ENCODE peak calls at places on chromosomes 12 and 14, in ten cellular contexts. One of them, this sample, is unnamed.

GRCh38 chr12:59737725-59738463 is 142.1 kb downstream of the SLC16A7 start:
- DNase-seq in HTR-8/SVneo: no peak
- DNase-seq in T-cell: no peak
- DNase-seq in stimulated activated CD4-positive, alpha-beta T cell treated with anti-CD3 and anti-CD28 coated beads, Interleukin-12 subunit alpha, Interleukin-12 subunit beta, amount 100 ng/mL, for 4 hours: no peak
- DNase-seq in foreskin fibroblast: peak
- DNase-seq in activated CD8-positive, alpha-beta T cell treated with anti-CD3 and anti-CD28 coated beads, Interleukin-2, amount 10 ng/mL, durations not matched to agents 7 days and 5 days: no peak
- DNase-seq in NCI-H1092 treated with DMSO at 0.1 percent for 48 hours: no peak
- DNase-seq in cardiac fibroblast: peak
- DNase-seq in NCI-H1694: no peak
- DNase-seq in fibroblast of mammary gland: peak
- DNase-seq in this sample: no peak

GRCh38 chr12:98771811-98772752 is 127.0 kb downstream of the APAF1 start:
- DNase-seq in stimulated activated CD4-positive, alpha-beta T cell treated with anti-CD3 and anti-CD28 coated beads, Interleukin-12 subunit alpha, Interleukin-12 subunit beta, amount 100 ng/mL, for 4 hours: no peak
- DNase-seq in NCI-H1092 treated with DMSO at 0.1 percent for 48 hours: no peak
- DNase-seq in cardiac fibroblast: no peak
- DNase-seq in activated CD8-positive, alpha-beta T cell treated with anti-CD3 and anti-CD28 coated beads, Interleukin-2, amount 10 ng/mL, durations not matched to agents 7 days and 5 days: no peak
- DNase-seq in fibroblast of mammary gland: no peak
- DNase-seq in T-cell: no peak
- DNase-seq in NCI-H1694: no peak
- DNase-seq in HTR-8/SVneo: no peak
- DNase-seq in foreskin fibroblast: no peak
- DNase-seq in this sample: no peak

GRCh38 chr12:100919116-100919515 is 124.5 kb downstream of the ANO4 start:
- DNase-seq in cardiac fibroblast: no peak
- DNase-seq in foreskin fibroblast: no peak
- DNase-seq in T-cell: no peak
- DNase-seq in NCI-H1694: no peak
- DNase-seq in NCI-H1092 treated with DMSO at 0.1 percent for 48 hours: no peak
- DNase-seq in activated CD8-positive, alpha-beta T cell treated with anti-CD3 and anti-CD28 coated beads, Interleukin-2, amount 10 ng/mL, durations not matched to agents 7 days and 5 days: no peak
- DNase-seq in stimulated activated CD4-positive, alpha-beta T cell treated with anti-CD3 and anti-CD28 coated beads, Interleukin-12 subunit alpha, Interleukin-12 subunit beta, amount 100 ng/mL, for 4 hours: no peak
- DNase-seq in HTR-8/SVneo: no peak
- DNase-seq in fibroblast of mammary gland: peak
- DNase-seq in this sample: no peak

GRCh38 chr14:101474563-101475467 is 86.5 kb upstream of the DIO3 start:
- DNase-seq in activated CD8-positive, alpha-beta T cell treated with anti-CD3 and anti-CD28 coated beads, Interleukin-2, amount 10 ng/mL, durations not matched to agents 7 days and 5 days: no peak
- DNase-seq in stimulated activated CD4-positive, alpha-beta T cell treated with anti-CD3 and anti-CD28 coated beads, Interleukin-12 subunit alpha, Interleukin-12 subunit beta, amount 100 ng/mL, for 4 hours: no peak
- DNase-seq in cardiac fibroblast: no peak
- DNase-seq in foreskin fibroblast: no peak
- DNase-seq in fibroblast of mammary gland: no peak
- DNase-seq in NCI-H1694: no peak
- DNase-seq in HTR-8/SVneo: no peak
- DNase-seq in NCI-H1092 treated with DMSO at 0.1 percent for 48 hours: no peak
- DNase-seq in T-cell: no peak
- DNase-seq in this sample: no peak

GRCh38 chr12:76490763-76491162 is 68.8 kb downstream of the OSBPL8 start:
- DNase-seq in T-cell: no peak
- DNase-seq in HTR-8/SVneo: no peak
- DNase-seq in cardiac fibroblast: no peak
- DNase-seq in stimulated activated CD4-positive, alpha-beta T cell treated with anti-CD3 and anti-CD28 coated beads, Interleukin-12 subunit alpha, Interleukin-12 subunit beta, amount 100 ng/mL, for 4 hours: no peak
- DNase-seq in NCI-H1694: no peak
- DNase-seq in activated CD8-positive, alpha-beta T cell treated with anti-CD3 and anti-CD28 coated beads, Interleukin-2, amount 10 ng/mL, durations not matched to agents 7 days and 5 days: no peak
- DNase-seq in foreskin fibroblast: no peak
- DNase-seq in NCI-H1092 treated with DMSO at 0.1 percent for 48 hours: no peak
- DNase-seq in fibroblast of mammary gland: no peak
- DNase-seq in this sample: no peak

GRCh38 chr12:989051-989450 is 2.0 kb upstream of the ERC1 start:
- DNase-seq in NCI-H1694: no peak
- DNase-seq in foreskin fibroblast: no peak
- DNase-seq in stimulated activated CD4-positive, alpha-beta T cell treated with anti-CD3 and anti-CD28 coated beads, Interleukin-12 subunit alpha, Interleukin-12 subunit beta, amount 100 ng/mL, for 4 hours: no peak
- DNase-seq in activated CD8-positive, alpha-beta T cell treated with anti-CD3 and anti-CD28 coated beads, Interleukin-2, amount 10 ng/mL, durations not matched to agents 7 days and 5 days: no peak
- DNase-seq in fibroblast of mammary gland: no peak
- DNase-seq in T-cell: no peak
- DNase-seq in HTR-8/SVneo: no peak
- DNase-seq in cardiac fibroblast: no peak
- DNase-seq in NCI-H1092 treated with DMSO at 0.1 percent for 48 hours: peak
- DNase-seq in this sample: no peak

GRCh38 chr12:31629756-31630732 is 29.4 kb upstream of the ETFBKMT start:
- DNase-seq in HTR-8/SVneo: no peak
- DNase-seq in stimulated activated CD4-positive, alpha-beta T cell treated with anti-CD3 and anti-CD28 coated beads, Interleukin-12 subunit alpha, Interleukin-12 subunit beta, amount 100 ng/mL, for 4 hours: no peak
- DNase-seq in NCI-H1694: no peak
- DNase-seq in cardiac fibroblast: peak
- DNase-seq in foreskin fibroblast: peak
- DNase-seq in activated CD8-positive, alpha-beta T cell treated with anti-CD3 and anti-CD28 coated beads, Interleukin-2, amount 10 ng/mL, durations not matched to agents 7 days and 5 days: no peak
- DNase-seq in T-cell: no peak
- DNase-seq in fibroblast of mammary gland: peak
- DNase-seq in NCI-H1092 treated with DMSO at 0.1 percent for 48 hours: no peak
- DNase-seq in this sample: no peak

GRCh38 chr12:85531345-85531744 is 251.3 kb downstream of the ALX1 start:
- DNase-seq in foreskin fibroblast: no peak
- DNase-seq in cardiac fibroblast: no peak
- DNase-seq in fibroblast of mammary gland: no peak
- DNase-seq in HTR-8/SVneo: no peak
- DNase-seq in T-cell: no peak
- DNase-seq in NCI-H1694: no peak
- DNase-seq in activated CD8-positive, alpha-beta T cell treated with anti-CD3 and anti-CD28 coated beads, Interleukin-2, amount 10 ng/mL, durations not matched to agents 7 days and 5 days: no peak
- DNase-seq in stimulated activated CD4-positive, alpha-beta T cell treated with anti-CD3 and anti-CD28 coated beads, Interleukin-12 subunit alpha, Interleukin-12 subunit beta, amount 100 ng/mL, for 4 hours: no peak
- DNase-seq in NCI-H1092 treated with DMSO at 0.1 percent for 48 hours: no peak
- DNase-seq in this sample: no peak

GRCh38 chr12:1083086-1083887 is 92.3 kb downstream of the ERC1 start:
- DNase-seq in fibroblast of mammary gland: peak
- DNase-seq in NCI-H1092 treated with DMSO at 0.1 percent for 48 hours: peak
- DNase-seq in foreskin fibroblast: no peak
- DNase-seq in T-cell: no peak
- DNase-seq in NCI-H1694: no peak
- DNase-seq in HTR-8/SVneo: no peak
- DNase-seq in activated CD8-positive, alpha-beta T cell treated with anti-CD3 and anti-CD28 coated beads, Interleukin-2, amount 10 ng/mL, durations not matched to agents 7 days and 5 days: no peak
- DNase-seq in stimulated activated CD4-positive, alpha-beta T cell treated with anti-CD3 and anti-CD28 coated beads, Interleukin-12 subunit alpha, Interleukin-12 subunit beta, amount 100 ng/mL, for 4 hours: no peak
- DNase-seq in cardiac fibroblast: no peak
- DNase-seq in this sample: no peak

GRCh38 chr14:69882086-69882864 is 3.1 kb downstream of the SMOC1 start:
- DNase-seq in cardiac fibroblast: no peak
- DNase-seq in fibroblast of mammary gland: no peak
- DNase-seq in NCI-H1694: no peak
- DNase-seq in activated CD8-positive, alpha-beta T cell treated with anti-CD3 and anti-CD28 coated beads, Interleukin-2, amount 10 ng/mL, durations not matched to agents 7 days and 5 days: no peak
- DNase-seq in NCI-H1092 treated with DMSO at 0.1 percent for 48 hours: no peak
- DNase-seq in HTR-8/SVneo: no peak
- DNase-seq in T-cell: no peak
- DNase-seq in stimulated activated CD4-positive, alpha-beta T cell treated with anti-CD3 and anti-CD28 coated beads, Interleukin-12 subunit alpha, Interleukin-12 subunit beta, amount 100 ng/mL, for 4 hours: no peak
- DNase-seq in foreskin fibroblast: no peak
- DNase-seq in this sample: no peak

GRCh38 chr14:35292051-35292769 is at the start of gene PSMA6:
- DNase-seq in fibroblast of mammary gland: peak
- DNase-seq in stimulated activated CD4-positive, alpha-beta T cell treated with anti-CD3 and anti-CD28 coated beads, Interleukin-12 subunit alpha, Interleukin-12 subunit beta, amount 100 ng/mL, for 4 hours: peak
- DNase-seq in foreskin fibroblast: peak
- DNase-seq in T-cell: peak
- DNase-seq in HTR-8/SVneo: peak
- DNase-seq in NCI-H1092 treated with DMSO at 0.1 percent for 48 hours: peak
- DNase-seq in activated CD8-positive, alpha-beta T cell treated with anti-CD3 and anti-CD28 coated beads, Interleukin-2, amount 10 ng/mL, durations not matched to agents 7 days and 5 days: peak
- DNase-seq in NCI-H1694: peak
- DNase-seq in cardiac fibroblast: peak
- DNase-seq in this sample: peak

GRCh38 chr14:29927596-29928341 is at the start of gene PRKD1:
- DNase-seq in cardiac fibroblast: peak
- DNase-seq in fibroblast of mammary gland: peak
- DNase-seq in NCI-H1092 treated with DMSO at 0.1 percent for 48 hours: peak
- DNase-seq in activated CD8-positive, alpha-beta T cell treated with anti-CD3 and anti-CD28 coated beads, Interleukin-2, amount 10 ng/mL, durations not matched to agents 7 days and 5 days: no peak
- DNase-seq in foreskin fibroblast: peak
- DNase-seq in NCI-H1694: no peak
- DNase-seq in stimulated activated CD4-positive, alpha-beta T cell treated with anti-CD3 and anti-CD28 coated beads, Interleukin-12 subunit alpha, Interleukin-12 subunit beta, amount 100 ng/mL, for 4 hours: no peak
- DNase-seq in HTR-8/SVneo: peak
- DNase-seq in T-cell: no peak
- DNase-seq in this sample: no peak

GRCh38 chr14:31787377-31787776 is 226.2 kb downstream of the NUBPL start:
- DNase-seq in T-cell: no peak
- DNase-seq in fibroblast of mammary gland: peak
- DNase-seq in activated CD8-positive, alpha-beta T cell treated with anti-CD3 and anti-CD28 coated beads, Interleukin-2, amount 10 ng/mL, durations not matched to agents 7 days and 5 days: no peak
- DNase-seq in HTR-8/SVneo: no peak
- DNase-seq in NCI-H1092 treated with DMSO at 0.1 percent for 48 hours: no peak
- DNase-seq in foreskin fibroblast: no peak
- DNase-seq in NCI-H1694: no peak
- DNase-seq in stimulated activated CD4-positive, alpha-beta T cell treated with anti-CD3 and anti-CD28 coated beads, Interleukin-12 subunit alpha, Interleukin-12 subunit beta, amount 100 ng/mL, for 4 hours: no peak
- DNase-seq in cardiac fibroblast: no peak
- DNase-seq in this sample: no peak

This sample was measured in DMS 273 treated with DMSO at 0.1 percent for 48 hours.